ENCODE peak calls at places on chromosomes 13 and 19, in four cellular contexts. T is K562, J is GM12878, H is HL-60. G is an unnamed sample.

GRCh38 chr19:10501971-10502523 is 1.1 kb downstream of the KEAP1 start:
- DNase-seq in T (no peak), H (peak; percentile 64), J (no peak), G (peak; percentile 59)

GRCh38 chr19:4077800-4078683 is 11.3 kb upstream of the ZBTB7A start:
- DNase-seq in H (peak; percentile 39), J (no peak), T (peak; percentile 55), G (peak; percentile 76)

GRCh38 chr19:49646586-49646985 is 4.6 kb downstream of the SCAF1 start:
- DNase-seq in T (no peak), J (no peak), H (no peak), G (no peak)

GRCh38 chr13:96089749-96090239 is at the start of gene HS6ST3:
- DNase-seq in J (no peak), H (no peak), T (no peak), G (peak; percentile 34)

GRCh38 chr19:3575260-3575741 is 2.6 kb downstream of the HMG20B start:
- DNase-seq in J (no peak), H (no peak), T (no peak), G (no peak)

GRCh38 chr13:94596575-94596971 is 621 bp upstream of the TGDS start:
- DNase-seq in H (no peak), T (no peak), J (no peak), G (no peak)

GRCh38 chr13:23848639-23849282 is 40.4 kb downstream of the MIPEP start:
- DNase-seq in H (no peak), T (no peak), J (no peak), G (no peak)

GRCh38 chr13:112252744-112253590 is 123.2 kb upstream of the SPACA7 start:
- DNase-seq in H (no peak), J (no peak), T (no peak), G (no peak)

GRCh38 chr13:94214979-94215378 is 264.5 kb downstream of the DCT start:
- DNase-seq in T (no peak), J (no peak), H (no peak), G (no peak)

GRCh38 chr13:64928704-64929499 is 2301.2 kb downstream of the PCDH9 start:
- DNase-seq in H (no peak), J (no peak), T (no peak), G (no peak)

GRCh38 chr19:46133777-46134231 is 9.3 kb upstream of the IGFL3 start:
- DNase-seq in J (no peak), H (no peak), T (no peak), G (no peak)

GRCh38 chr19:11656535-11656934 is 59.3 kb downstream of the ZNF627 start:
- DNase-seq in H (no peak), J (no peak), T (no peak), G (no peak)

GRCh38 chr13:85313761-85314503 is 485.3 kb downstream of the SLITRK6 start:
- DNase-seq in T (no peak), H (no peak), J (no peak), G (no peak)

GRCh38 chr19:49896863-49897621 is at the start of gene IL4I1:
- DNase-seq in J (peak; percentile 96), T (no peak), H (no peak), G (peak; percentile 70)

GRCh38 chr13:86185636-86186035 is 386.4 kb upstream of the SLITRK6 start:
- DNase-seq in J (no peak), T (no peak), H (no peak), G (no peak)

GRCh38 chr13:36533806-36534205 is 101.5 kb downstream of the CCNA1 start:
- DNase-seq in H (no peak), T (no peak), J (no peak), G (no peak)

GRCh38 chr19:46271488-46272197 is 25.2 kb upstream of the HIF3A start:
- DNase-seq in H (no peak), T (no peak), J (no peak), G (no peak)

GRCh38 chr13:103833453-103833852 is 767.2 kb upstream of the SLC10A2 start:
- DNase-seq in T (no peak), J (no peak), H (no peak), G (no peak)

GRCh38 chr13:103839460-103839859 is 773.2 kb upstream of the SLC10A2 start:
- DNase-seq in H (no peak), T (no peak), J (no peak), G (no peak)

GRCh38 chr13:103835052-103835451 is 768.8 kb upstream of the SLC10A2 start:
- DNase-seq in T (no peak), J (no peak), H (no peak), G (no peak)
- TF ChIP-seq SPI1 in T (no peak), J (no peak), H (no peak), G (no peak)

DNA sequence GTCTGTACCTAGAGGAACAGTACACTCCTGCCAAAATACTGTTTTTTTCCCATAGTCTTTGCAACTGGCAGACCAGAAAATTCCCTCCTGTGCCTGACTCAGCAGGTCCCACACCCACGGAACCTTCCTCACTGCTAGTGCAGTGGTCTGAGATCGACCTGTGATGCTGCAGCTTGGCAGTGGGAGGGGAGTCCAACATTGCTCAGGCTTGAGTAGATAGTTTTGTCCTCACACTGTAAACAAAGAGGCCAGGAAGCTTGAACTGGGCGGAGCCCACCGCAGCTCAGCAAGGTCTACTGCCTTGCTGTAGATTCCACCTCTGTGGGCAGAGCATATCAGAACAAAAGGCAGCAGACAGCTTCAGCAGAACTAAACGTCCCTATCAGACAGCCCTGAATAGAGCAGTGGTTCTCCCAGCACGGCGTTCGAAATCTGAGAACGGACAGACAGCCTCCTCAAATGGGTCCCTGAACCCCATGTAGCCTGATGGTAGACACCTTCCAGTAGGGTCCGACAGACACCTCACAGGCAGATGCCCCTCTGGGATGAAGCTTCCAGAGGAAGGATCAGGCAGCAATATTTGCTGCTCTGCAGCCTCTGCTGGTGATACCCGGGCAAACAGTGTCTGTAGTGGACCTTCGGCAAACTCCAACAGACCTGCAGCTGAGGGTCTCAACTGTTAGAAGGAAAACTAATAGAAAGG is 92.7 kb downstream of the SUCLA2 start:
- DNase-seq in T (no peak), J (no peak), H (no peak), G (no peak)
- TF ChIP-seq SPI1 in T (no peak), J (no peak), H (no peak), G (no peak)

DNA sequence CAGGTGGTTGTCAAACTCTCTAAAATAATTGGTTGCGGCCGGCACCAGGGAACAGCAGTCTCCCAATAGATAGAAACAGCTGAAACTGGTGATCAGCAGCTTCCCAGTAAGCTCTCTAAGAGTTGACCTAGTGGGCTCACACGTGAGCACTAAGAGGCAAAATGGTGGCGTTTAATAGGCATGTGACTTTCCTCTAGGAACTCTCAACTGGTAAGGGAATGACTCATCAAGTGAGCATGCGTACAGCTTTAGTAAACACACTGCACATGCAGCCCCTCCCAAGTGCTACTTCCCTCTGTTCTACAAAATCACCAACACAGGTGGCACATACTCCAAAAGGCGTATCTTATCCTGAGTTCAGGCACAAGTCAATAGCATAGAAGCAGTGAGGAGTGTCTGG is 41.7 kb downstream of the TNFSF11 start:
- DNase-seq in T (no peak), J (no peak), H (no peak), G (no peak)
- TF ChIP-seq SPI1 in T (no peak), J (no peak), H (no peak), G (no peak)

GRCh38 chr13:34933349-34933748 is 8.7 kb upstream of the NBEA start:
- DNase-seq in J (no peak), H (no peak), T (no peak), G (no peak)
- TF ChIP-seq SPI1 in J (no peak), H (no peak), T (no peak), G (no peak)

G was measured in GM12891.